ENCODE peak calls at places on chromosomes 5 and 9, in eight cellular contexts. G is HL-60, R is GM12865, O is WERI-Rb-1, U is right atrium auricular region, N is fibroblast of mammary gland, W is coronary artery, T is AG04449. S is an unnamed sample.
A peak's percentile ranks its signal among the peaks of the same experiment; 100 is the strongest.

GRCh38 chr5:111432828-111433536 is 79.4 kb downstream of the STARD4 start:
- DNase-seq in G (no peak), R (no peak), O (no peak), U (no peak), N (no peak), W (no peak), T (no peak), S (peak; percentile 8)

GRCh38 chr9:80952523-80952922 is 736.8 kb downstream of the TLE1 start:
- DNase-seq in G (no peak), R (no peak), O (no peak), U (no peak), N (peak; percentile 5), W (no peak), T (no peak), S (no peak)

GRCh38 chr9:79353856-79354520 is 217.8 kb upstream of the TLE4 start:
- DNase-seq in G (no peak), R (no peak), O (no peak), U (no peak), N (peak; percentile 0), W (no peak), T (peak; percentile 38), S (no peak)

GRCh38 chr5:66307647-66308257 is 163.7 kb downstream of the SREK1 start:
- DNase-seq in G (no peak), R (peak; percentile 67), O (no peak), U (no peak), N (peak; percentile 75), W (no peak), T (peak; percentile 14), S (peak; percentile 38)

GRCh38 chr9:77547113-77547731 is 100.9 kb downstream of the GNA14 start:
- DNase-seq in G (no peak), R (no peak), O (no peak), U (no peak), N (no peak), W (no peak), T (no peak), S (no peak)

GRCh38 chr5:1103505-1104326 is 8.1 kb downstream of the SLC12A7 start:
- DNase-seq in G (no peak), R (no peak), O (no peak), U (peak; percentile 84), N (no peak), W (no peak), T (no peak), S (no peak)

GRCh38 chr5:33205727-33206410 is 234.9 kb upstream of the TARS1 start:
- DNase-seq in G (no peak), R (no peak), O (no peak), U (no peak), N (peak; percentile 18), W (no peak), T (no peak), S (no peak)

GRCh38 chr9:120730661-120731514 is 16.6 kb upstream of the MEGF9 start:
- DNase-seq in G (no peak), R (peak; percentile 57), O (peak; percentile 76), U (peak; percentile 62), N (peak; percentile 86), W (peak; percentile 78), T (peak; percentile 83), S (no peak)

GRCh38 chr5:91382530-91383026 is 539 bp downstream of the ARRDC3 start:
- DNase-seq in G (no peak), R (peak; percentile 64), O (peak; percentile 20), U (no peak), N (peak; percentile 61), W (no peak), T (no peak), S (no peak)

GRCh38 chr5:133761606-133762005 is 149.3 kb upstream of the FSTL4 start:
- DNase-seq in G (no peak), R (no peak), O (no peak), U (no peak), N (no peak), W (peak; percentile 22), T (no peak), S (no peak)

GRCh38 chr5:54985301-54986268 is at the start of gene ESM1:
- DNase-seq in G (no peak), R (no peak), O (no peak), U (no peak), N (peak; percentile 73), W (no peak), T (no peak), S (peak; percentile 34)

GRCh38 chr5:124444147-124444775 is 302.2 kb downstream of the ZNF608 start:
- DNase-seq in G (no peak), R (peak; percentile 94), O (no peak), U (no peak), N (no peak), W (no peak), T (no peak), S (no peak)

GRCh38 chr5:52961238-52961637 is 27.9 kb upstream of the ITGA2 start:
- DNase-seq in G (no peak), R (no peak), O (no peak), U (no peak), N (no peak), W (no peak), T (no peak), S (peak; percentile 20)

GRCh38 chr9:6417186-6417585 is 4.2 kb downstream of the UHRF2 start:
- DNase-seq in G (peak; percentile 45), R (peak; percentile 52), O (no peak), U (no peak), N (peak; percentile 30), W (no peak), T (no peak), S (no peak)

GRCh38 chr9:34403554-34404380 is 27.1 kb upstream of the MYORG start:
- DNase-seq in G (peak; percentile 39), R (peak; percentile 48), O (peak; percentile 79), U (peak; percentile 84), N (peak; percentile 89), W (no peak), T (no peak), S (no peak)

DNA sequence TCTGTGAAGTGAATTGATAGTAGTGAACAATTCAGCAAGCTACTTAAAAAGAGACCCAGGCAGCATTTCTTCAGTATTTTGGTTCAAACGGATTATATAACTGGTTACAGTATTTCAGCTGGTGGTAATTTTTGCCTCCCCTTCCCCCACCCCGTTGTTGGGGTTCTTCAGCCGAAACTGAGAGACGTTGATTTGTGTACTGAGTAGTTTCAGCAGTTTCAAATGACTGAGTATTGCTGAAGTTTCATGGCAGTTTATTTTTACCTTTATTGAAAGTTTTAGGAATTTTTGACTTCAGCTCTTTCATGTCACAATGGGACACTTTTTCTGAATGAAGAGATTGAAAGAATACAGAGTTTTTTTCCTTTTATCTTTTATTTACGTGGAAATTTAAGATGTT is 1.7 kb downstream of the GPBP1 start:
- DNase-seq in G (no peak), R (peak; percentile 74), O (no peak), U (no peak), N (no peak), W (no peak), T (no peak), S (no peak)
- H3K4me3 ChIP-seq in G (peak overlapping the region; percentile 62), R (peak overlapping the region; percentile 87), O (peak overlapping the region; percentile 100), U (peak overlapping the region; percentile 81), N (peak overlapping the region; percentile 92), W (peak overlapping the region; percentile 98), T (peak overlapping the region; percentile 99), S (peak overlapping the region; percentile 96)

GRCh38 chr9:83980395-83981125 is at the start of gene RMI1:
- DNase-seq in G (peak; percentile 97), R (peak; percentile 99), O (peak; percentile 99), U (peak; percentile 99), N (peak; percentile 97), W (peak; percentile 99), T (peak; percentile 81), S (peak; percentile 87)
- TF ChIP-seq CTCF in G (no peak), R (no peak), O (no peak), U (no peak), N (no peak), W (no peak), T (peak; percentile 25), S (no peak)

GRCh38 chr9:115234094-115234493 is 116.1 kb upstream of the TNC start:
- DNase-seq in G (no peak), R (no peak), O (no peak), U (no peak), N (peak; percentile 94), W (no peak), T (peak; percentile 73), S (peak; percentile 71)

GRCh38 chr9:115235221-115235620 is 117.3 kb upstream of the TNC start:
- DNase-seq in G (no peak), R (no peak), O (no peak), U (no peak), N (no peak), W (no peak), T (no peak), S (no peak)

GRCh38 chr9:115232375-115232774 is 114.4 kb upstream of the TNC start:
- DNase-seq in G (no peak), R (no peak), O (no peak), U (no peak), N (no peak), W (no peak), T (no peak), S (no peak)

GRCh38 chr9:115229496-115229895 is 111.5 kb upstream of the TNC start:
- DNase-seq in G (no peak), R (no peak), O (no peak), U (no peak), N (peak; percentile 64), W (no peak), T (no peak), S (no peak)

GRCh38 chr9:115231116-115231515 is 113.2 kb upstream of the TNC start:
- DNase-seq in G (no peak), R (no peak), O (no peak), U (no peak), N (no peak), W (no peak), T (no peak), S (no peak)
- H3K4me3 ChIP-seq in G (no peak overlapping the region), R (no peak overlapping the region), O (no peak overlapping the region), U (no peak overlapping the region), N (no peak overlapping the region), W (no peak overlapping the region), T (no peak overlapping the region), S (no peak overlapping the region)

DNA sequence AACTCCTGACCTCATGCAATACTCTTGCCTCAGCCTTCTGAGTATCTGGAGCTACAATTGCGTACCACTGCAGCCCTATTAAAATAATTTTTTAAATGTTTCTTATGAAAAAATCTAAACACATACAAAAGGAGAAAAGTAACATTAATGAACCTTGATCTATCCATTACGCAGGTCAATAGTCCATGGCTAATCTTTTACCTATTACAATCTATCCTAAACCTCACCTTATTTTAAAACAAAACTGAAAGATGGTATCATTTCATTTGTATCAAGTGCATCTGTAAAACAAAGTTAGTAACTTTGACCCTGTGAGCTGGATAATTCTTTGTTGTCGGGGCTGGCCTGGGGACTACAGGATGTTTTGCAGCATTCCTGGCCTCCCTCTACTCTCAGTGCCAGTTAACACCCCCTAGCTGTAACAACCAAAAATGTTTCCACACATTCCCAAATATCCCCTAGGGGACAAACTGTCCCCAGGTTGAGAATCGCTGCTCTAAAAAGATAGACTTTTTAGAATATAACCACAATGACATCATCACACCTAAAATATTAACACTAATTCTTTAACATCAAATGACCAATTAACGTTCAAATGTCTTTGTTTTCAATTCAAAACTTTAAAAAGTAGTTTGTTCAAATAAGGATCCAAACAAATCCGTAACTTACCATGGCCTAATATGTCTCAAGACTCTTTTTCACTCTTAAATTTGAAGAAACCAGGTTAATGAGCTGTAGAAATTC is 54.8 kb downstream of the RNF38 start:
- DNase-seq in G (no peak), R (no peak), O (no peak), U (no peak), N (no peak), W (no peak), T (no peak), S (no peak)
- TF ChIP-seq CTCF in G (no peak), R (no peak), O (no peak), U (no peak), N (no peak), W (no peak), T (no peak), S (no peak)

S was measured in AG09309.